ENCODE peak calls at places on chromosomes 5 and 9, in eight cellular contexts. S is small intestine; K is GM04504; J is NCI-H1105; M is stimulated activated CD4-positive, alpha-beta T cell treated with anti-CD3 and anti-CD28 coated beads, Interleukin-2, amount 100 ng/mL, for 24 hours; U is foreskin fibroblast; T is endothelial cell; C is CD8-positive, alpha-beta T cell. V is an unnamed sample.

GRCh38 chr9:99299214-99300102 is 77.4 kb downstream of the SEC61B start:
- DNase-seq in S (no peak), K (peak; percentile 19), J (no peak), M (no peak), U (peak; percentile 88), T (no peak), C (no peak), V (no peak)

GRCh38 chr5:181221105-181221791 is 1.8 kb upstream of the TRIM41 start:
- DNase-seq in S (peak; percentile 53), K (no peak), J (no peak), M (no peak), U (no peak), T (no peak), C (peak; percentile 71), V (no peak)

GRCh38 chr5:174371600-174372094 is 326.1 kb downstream of the NSG2 start:
- DNase-seq in S (no peak), K (no peak), J (no peak), M (no peak), U (no peak), T (no peak), C (no peak), V (no peak)

GRCh38 chr5:6574537-6574936 is 58.3 kb downstream of the NSUN2 start:
- DNase-seq in S (no peak), K (no peak), J (no peak), M (no peak), U (no peak), T (no peak), C (peak; percentile 32), V (no peak)

GRCh38 chr9:112061152-112061740 is 113.9 kb downstream of the SUSD1 start:
- DNase-seq in S (peak; percentile 84), K (peak; percentile 94), J (no peak), M (peak; percentile 36), U (peak; percentile 96), T (no peak), C (no peak), V (no peak)

GRCh38 chr5:76999451-76999850 is 30.8 kb upstream of the AGGF1 start:
- DNase-seq in S (no peak), K (peak; percentile 11), J (no peak), M (no peak), U (peak; percentile 88), T (no peak), C (no peak), V (no peak)

GRCh38 chr9:99356512-99356971 is 134.5 kb downstream of the SEC61B start:
- DNase-seq in S (no peak), K (no peak), J (no peak), M (no peak), U (peak; percentile 58), T (no peak), C (no peak), V (no peak)

GRCh38 chr5:34486160-34486765 is 169.9 kb upstream of the RAI14 start:
- DNase-seq in S (peak; percentile 82), K (peak; percentile 67), J (peak; percentile 74), M (peak; percentile 82), U (peak; percentile 94), T (peak; percentile 82), C (peak; percentile 73), V (peak; percentile 43)

GRCh38 chr9:2053883-2054845 is 39.0 kb downstream of the SMARCA2 start:
- DNase-seq in S (peak; percentile 64), K (peak; percentile 37), J (no peak), M (peak; percentile 59), U (peak; percentile 89), T (no peak), C (peak; percentile 77), V (peak; percentile 74)

GRCh38 chr9:20989923-20990341 is 41.5 kb downstream of the HACD4 start:
- DNase-seq in S (no peak), K (no peak), J (no peak), M (no peak), U (no peak), T (no peak), C (no peak), V (no peak)

GRCh38 chr9:19145881-19146280 is 18.6 kb upstream of the PLIN2 start:
- DNase-seq in S (no peak), K (no peak), J (no peak), M (no peak), U (no peak), T (no peak), C (no peak), V (no peak)

GRCh38 chr5:75473463-75473862 is 38.0 kb downstream of the CERT1 start:
- DNase-seq in S (peak; percentile 33), K (no peak), J (no peak), M (no peak), U (no peak), T (no peak), C (no peak), V (no peak)

V was measured in stimulated activated naive CD4-positive, alpha-beta T cell treated with Interleukin-2 at 50 U/mL for 16 hours.